ENCODE peak calls at places on chromosomes 6 and 20, in six cellular contexts. Y, C, M, K, V and L are unnamed samples.

GRCh38 chr6:21914121-21914973 is 320.8 kb downstream of the SOX4 start:
- DNase-seq in Y (no peak), C (peak), M (peak), K (no peak), V (peak), L (no peak)

GRCh38 chr6:109058620-109059019 is 36.0 kb downstream of the SESN1 start:
- DNase-seq in Y (no peak), C (no peak), M (no peak), K (no peak), V (no peak), L (no peak)

GRCh38 chr6:79602859-79603258 is 28.3 kb upstream of the SH3BGRL2 start:
- DNase-seq in Y (no peak), C (no peak), M (no peak), K (no peak), V (no peak), L (no peak)

GRCh38 chr6:52551483-52552277 is 25.2 kb downstream of the TRAM2 start:
- DNase-seq in Y (peak), C (peak), M (peak), K (peak), V (peak), L (peak)

GRCh38 chr6:158767714-158768113 is 51.5 kb downstream of the EZR start:
- DNase-seq in Y (peak), C (no peak), M (no peak), K (no peak), V (no peak), L (no peak)

GRCh38 chr6:116783852-116784251 is 18.3 kb upstream of the FAM162B start:
- DNase-seq in Y (no peak), C (no peak), M (peak), K (peak), V (no peak), L (no peak)

GRCh38 chr20:38874460-38875169 is 51.6 kb upstream of the FAM83D start:
- DNase-seq in Y (no peak), C (no peak), M (no peak), K (no peak), V (no peak), L (no peak)

GRCh38 chr20:31691646-31692275 is 30.9 kb downstream of the BCL2L1 start:
- DNase-seq in Y (no peak), C (no peak), M (no peak), K (peak), V (no peak), L (no peak)

GRCh38 chr6:27168586-27169443 is 78.7 kb upstream of the PRSS16 start:
- DNase-seq in Y (no peak), C (no peak), M (peak), K (peak), V (no peak), L (no peak)

GRCh38 chr20:62301773-62302340 is 940 bp upstream of the ADRM1 start:
- DNase-seq in Y (peak), C (peak), M (peak), K (peak), V (peak), L (peak)

GRCh38 chr6:31738048-31738979 is 1.5 kb upstream of the MSH5 start:
- DNase-seq in Y (no peak), C (peak), M (peak), K (peak), V (peak), L (peak)

GRCh38 chr6:56009620-56010019 is 134.2 kb upstream of the BMP5 start:
- DNase-seq in Y (no peak), C (no peak), M (no peak), K (no peak), V (no peak), L (no peak)

GRCh38 chr6:157763129-157763893 is 59.7 kb upstream of the SNX9 start:
- DNase-seq in Y (no peak), C (peak), M (peak), K (peak), V (peak), L (peak)

GRCh38 chr6:158517581-158517980 is 42.3 kb upstream of the TMEM181 start:
- DNase-seq in Y (no peak), C (no peak), M (no peak), K (peak), V (no peak), L (no peak)

GRCh38 chr6:148272084-148272483 is 70.6 kb upstream of the SASH1 start:
- DNase-seq in Y (no peak), C (no peak), M (peak), K (peak), V (no peak), L (peak)

GRCh38 chr20:18137412-18138265 is at the start of the genes KAT14 and PET117:
- DNase-seq in Y (peak), C (peak), M (peak), K (peak), V (peak), L (peak)

GRCh38 chr20:4516851-4517250 is 204.9 kb upstream of the PRND start:
- DNase-seq in Y (no peak), C (no peak), M (peak), K (no peak), V (no peak), L (no peak)

GRCh38 chr20:4509825-4510522 is 211.7 kb upstream of the PRND start:
- DNase-seq in Y (no peak), C (no peak), M (peak), K (peak), V (no peak), L (no peak)

GRCh38 chr20:4513720-4514119 is 208.0 kb upstream of the PRND start:
- DNase-seq in Y (no peak), C (no peak), M (peak), K (peak), V (no peak), L (peak)

GRCh38 chr20:4511776-4512175 is 209.9 kb upstream of the PRND start:
- DNase-seq in Y (no peak), C (no peak), M (no peak), K (no peak), V (no peak), L (no peak)

DNA sequence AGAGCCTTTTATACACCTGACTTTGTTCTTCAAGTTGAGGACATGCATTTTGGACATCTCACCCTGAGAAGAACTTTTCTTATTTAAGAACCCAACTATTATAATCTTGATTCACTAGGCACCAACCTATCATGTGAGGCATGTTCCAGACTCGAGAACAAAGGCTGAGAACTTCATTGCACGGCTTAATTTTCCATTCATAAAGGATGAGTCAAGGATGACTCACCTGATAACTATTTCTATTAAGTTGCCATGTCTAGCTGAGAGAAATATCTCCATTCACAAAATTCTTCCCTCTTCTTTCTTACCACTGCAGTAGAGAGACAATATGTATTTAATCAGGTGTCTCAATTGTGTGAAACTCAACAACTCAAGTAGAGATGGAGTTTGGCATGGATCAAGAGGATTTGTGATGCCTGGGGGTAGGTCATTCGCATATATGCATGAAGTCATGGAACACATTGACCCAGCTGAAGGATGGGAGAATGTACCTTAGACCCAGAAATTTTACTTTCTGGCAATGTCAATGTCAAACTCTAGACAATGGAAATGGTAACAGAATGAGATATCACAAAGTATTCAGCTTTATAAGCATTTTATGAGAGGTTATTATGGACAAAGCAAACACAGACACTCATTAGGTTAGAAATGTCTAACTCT is 208.7 kb upstream of the PRND start:
- DNase-seq in Y (no peak), C (no peak), M (peak), K (peak), V (no peak), L (peak)
- TF ChIP-seq CTCF in Y (no peak), C (no peak), M (no peak), K (no peak), V (no peak), L (no peak)

DNA sequence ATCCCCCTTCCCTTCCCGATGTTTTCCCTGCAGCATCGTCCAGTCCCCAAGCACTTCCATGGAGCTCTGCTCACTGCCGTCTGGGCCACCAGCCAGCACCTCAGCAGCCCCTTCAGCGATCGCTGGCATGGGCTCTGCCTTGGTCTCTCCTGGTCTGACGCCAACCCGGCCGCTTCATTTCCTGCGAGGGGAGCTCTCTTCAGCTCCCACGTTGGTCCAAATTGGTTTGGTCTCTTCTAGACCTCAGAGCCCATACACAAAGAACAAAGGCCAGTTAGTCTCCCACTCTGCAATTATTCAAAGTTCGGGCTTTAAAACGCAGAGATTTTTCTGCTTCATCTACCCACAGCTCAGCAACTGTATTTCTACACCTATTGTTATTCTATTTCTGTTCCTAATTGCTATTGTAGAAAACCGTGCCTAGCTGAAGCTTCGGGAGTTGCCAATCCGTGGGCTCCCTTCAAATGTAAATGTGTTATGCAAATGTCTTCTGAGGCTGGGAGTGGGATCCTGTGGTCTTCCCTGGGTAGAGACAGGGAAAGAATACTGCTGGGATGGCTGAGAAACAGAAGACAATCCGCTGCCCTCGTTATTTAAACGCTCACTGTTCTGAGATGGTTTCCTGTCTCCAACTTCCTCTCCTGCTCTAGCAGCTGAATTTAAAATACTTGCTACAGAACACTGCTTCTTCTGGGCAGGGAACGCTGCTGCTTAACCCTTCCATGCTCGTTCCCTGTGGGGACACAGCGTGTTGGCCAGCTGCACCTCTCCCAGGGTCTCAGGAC is 154.2 kb upstream of the QKI start:
- DNase-seq in Y (no peak), C (no peak), M (peak), K (peak), V (no peak), L (peak)
- H3K4me3 ChIP-seq in Y (peak), C (peak), M (peak), K (peak), V (no peak), L (no peak)

DNA sequence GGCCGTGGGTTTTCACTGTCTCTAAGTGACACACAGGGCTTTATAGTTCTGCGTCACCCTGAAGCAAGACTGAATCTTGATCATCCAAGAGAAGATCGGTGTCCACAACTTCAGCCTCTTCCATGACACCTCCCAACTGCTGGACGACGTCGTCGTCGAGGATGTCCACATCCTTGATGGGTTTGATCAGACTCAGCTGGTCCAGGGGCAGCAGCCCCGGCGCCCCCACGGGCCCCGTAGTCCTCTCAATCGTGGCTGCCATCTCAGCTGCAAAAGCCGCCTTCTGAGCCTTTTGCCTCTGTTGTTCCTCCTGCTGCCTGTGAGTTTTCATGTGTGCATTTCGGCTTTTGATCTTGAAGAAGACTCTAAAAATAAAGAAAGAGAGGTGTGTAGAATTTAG is 10.6 kb upstream of the MRPS10 start:
- DNase-seq in Y (no peak), C (no peak), M (no peak), K (no peak), V (no peak), L (no peak)
- TF ChIP-seq CTCF in Y (no peak), C (no peak), M (no peak), K (no peak), V (no peak), L (no peak)

GRCh38 chr6:114343782-114344144 is 940 bp upstream of the HS3ST5 start:
- DNase-seq in Y (no peak), C (no peak), M (no peak), K (no peak), V (no peak), L (no peak)
- H3K4me3 ChIP-seq in Y (peak), C (peak), M (peak), K (peak), V (peak), L (peak)

DNA sequence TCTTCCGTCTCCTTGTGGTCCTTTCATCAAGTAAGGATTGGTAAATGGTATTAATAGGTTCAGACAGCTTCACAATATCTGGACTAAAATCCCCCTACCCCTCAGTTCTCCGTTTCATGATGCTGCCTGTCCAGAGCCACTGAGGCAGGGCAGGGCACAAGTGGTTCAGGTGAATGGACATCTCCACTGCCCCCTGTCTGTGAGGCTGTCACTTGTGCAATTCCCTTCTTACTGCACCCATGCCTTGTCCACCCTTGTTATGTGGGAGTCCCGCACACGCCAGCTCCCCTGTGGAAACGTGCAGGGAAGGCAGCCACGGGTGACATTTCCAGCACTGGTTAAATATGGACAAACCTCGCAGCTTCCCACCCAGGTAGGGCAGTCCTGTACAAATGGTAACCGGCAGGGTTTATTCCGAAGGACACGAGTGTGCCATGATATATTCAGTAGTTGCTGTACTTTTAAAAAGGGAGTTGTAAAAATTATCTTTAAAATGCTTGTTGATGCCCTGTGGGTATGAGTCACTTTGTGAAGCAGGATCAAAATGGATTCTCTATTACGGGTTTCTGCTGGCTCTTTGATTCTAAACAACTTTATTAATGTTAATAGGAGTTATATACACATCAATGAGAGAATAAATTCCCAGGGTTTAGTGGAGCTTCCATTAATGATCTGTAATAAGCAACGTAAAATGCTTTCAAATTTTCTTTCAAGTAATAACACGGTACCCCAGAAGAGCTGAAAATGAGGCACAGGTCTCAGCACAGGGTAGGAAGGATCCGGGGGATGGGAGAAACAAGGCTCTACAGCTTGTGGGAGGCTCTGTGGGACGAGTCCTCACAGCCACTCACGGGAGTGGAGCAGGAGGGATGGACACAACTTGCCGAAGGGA is 73.4 kb downstream of the FYN start:
- DNase-seq in Y (no peak), C (no peak), M (no peak), K (no peak), V (no peak), L (no peak)
- TF ChIP-seq CTCF in Y (no peak), C (no peak), M (peak), K (no peak), V (no peak), L (no peak)

DNA sequence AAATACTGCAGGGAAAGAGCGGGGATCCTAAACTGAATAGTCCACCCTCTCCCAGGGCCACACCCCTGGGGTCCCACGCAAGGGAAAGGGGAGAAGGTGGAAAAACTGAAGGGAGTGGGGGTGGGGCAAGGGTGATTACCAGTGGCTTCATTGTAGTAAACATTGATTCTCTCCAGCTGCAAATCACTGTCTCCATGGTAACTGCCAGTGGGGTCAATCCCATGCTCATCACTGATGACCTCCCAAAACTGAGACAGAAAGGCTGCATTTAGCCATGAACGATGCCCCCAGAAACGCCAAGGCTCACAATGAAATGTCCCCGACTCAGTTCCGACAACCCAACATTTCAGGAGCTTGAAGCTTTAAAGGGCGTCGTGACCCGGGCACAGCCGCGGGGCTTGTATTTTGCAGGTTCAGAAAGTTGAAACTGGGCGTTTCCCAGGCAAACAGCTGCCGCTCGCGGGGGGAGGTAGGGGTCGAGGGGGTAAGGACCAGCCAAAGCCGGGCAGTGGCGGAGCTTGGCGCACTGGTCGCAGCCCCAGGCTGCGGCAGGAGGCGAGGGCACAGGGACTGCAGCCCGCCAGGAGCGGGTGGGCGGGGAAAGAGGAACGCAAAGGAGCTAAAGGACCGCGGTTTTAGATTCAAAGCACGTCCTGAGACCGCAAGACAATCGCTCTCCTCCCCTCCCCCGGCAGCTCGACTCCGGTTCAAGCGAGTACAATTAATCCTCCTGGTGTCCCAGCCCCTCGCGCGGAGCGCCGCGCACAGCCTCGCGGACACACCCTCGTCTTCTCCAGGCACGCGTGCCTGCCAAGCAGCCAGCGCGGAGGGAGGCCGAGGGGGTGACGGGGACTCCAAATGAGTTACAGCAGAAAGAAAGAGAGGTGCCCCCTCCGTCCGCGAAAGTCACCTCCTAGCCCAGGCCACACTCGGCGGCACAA is 761 bp downstream of the TUBB2B start:
- DNase-seq in Y (no peak), C (no peak), M (no peak), K (no peak), V (no peak), L (no peak)
- H3K4me3 ChIP-seq in Y (peak), C (peak), M (peak), K (peak), V (peak), L (peak)

GRCh38 chr6:129501401-129502051 is 208.5 kb downstream of the ARHGAP18 start:
- DNase-seq in Y (no peak), C (no peak), M (peak), K (peak), V (peak), L (peak)

GRCh38 chr6:129499871-129500219 is 210.1 kb downstream of the ARHGAP18 start:
- DNase-seq in Y (no peak), C (no peak), M (no peak), K (no peak), V (no peak), L (no peak)

GRCh38 chr6:129498950-129499870 is 210.8 kb downstream of the ARHGAP18 start:
- DNase-seq in Y (no peak), C (no peak), M (peak), K (peak), V (no peak), L (peak)

GRCh38 chr6:129502261-129502660 is 207.7 kb downstream of the ARHGAP18 start:
- DNase-seq in Y (no peak), C (no peak), M (peak), K (no peak), V (no peak), L (no peak)

DNA sequence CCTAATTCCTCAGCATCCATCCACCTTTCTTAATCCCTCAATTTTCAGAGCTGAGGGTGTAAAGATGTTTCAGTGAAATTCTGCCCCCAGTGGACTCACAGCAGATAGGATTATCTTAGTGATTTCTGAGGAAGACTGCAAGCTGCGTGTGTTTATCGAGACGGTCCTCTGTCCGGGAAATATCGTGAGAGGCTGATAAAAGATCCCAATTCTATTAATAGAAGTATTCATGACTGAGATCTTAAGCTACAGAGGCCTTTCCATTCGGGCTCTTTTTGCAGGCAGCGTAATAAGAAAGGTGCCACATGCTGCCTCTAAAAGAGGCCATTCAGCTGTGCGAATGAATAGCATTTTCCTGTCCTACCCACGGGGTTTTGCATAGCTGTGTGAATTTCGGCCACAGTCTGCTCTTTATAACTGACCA is 209.0 kb downstream of the ARHGAP18 start:
- DNase-seq in Y (no peak), C (no peak), M (peak), K (no peak), V (no peak), L (no peak)
- TF ChIP-seq CTCF in Y (no peak), C (peak), M (peak), K (peak), V (no peak), L (peak)